ENCODE peak calls at places on chromosome 2, in five cellular contexts. X is stomach, E is uterus, T is A549, N is IMR-90. D is an unnamed sample.

GRCh38 chr2:220528180-220528579 is 900.8 kb downstream of the SLC4A3 start:
- DNase-seq in X (no peak), E (no peak), T (no peak), N (peak), D (no peak)

GRCh38 chr2:1628893-1629292 is 115.4 kb downstream of the PXDN start:
- DNase-seq in X (peak), E (peak), T (no peak), N (peak), D (peak)

GRCh38 chr2:184756885-184757284 is 158.6 kb downstream of the ZNF804A start:
- DNase-seq in X (no peak), E (no peak), T (peak), N (peak), D (no peak)

GRCh38 chr2:42795871-42796301 is 3.5 kb upstream of the HAAO start:
- DNase-seq in X (no peak), E (no peak), T (no peak), N (peak), D (no peak)

GRCh38 chr2:172921538-172922236 is 154.0 kb upstream of the MAP3K20 start:
- DNase-seq in X (no peak), E (no peak), T (peak), N (peak), D (no peak)

GRCh38 chr2:230814616-230815015 is 50.1 kb upstream of the ITM2C start:
- DNase-seq in X (no peak), E (no peak), T (peak), N (peak), D (no peak)

GRCh38 chr2:238045575-238045974 is 15.2 kb upstream of the SCLY start:
- DNase-seq in X (no peak), E (no peak), T (no peak), N (no peak), D (no peak)

GRCh38 chr2:236498369-236498768 is 71.3 kb upstream of the ACKR3 start:
- DNase-seq in X (no peak), E (no peak), T (no peak), N (peak), D (no peak)

GRCh38 chr2:159738509-159739390 is 26.4 kb downstream of the MARCHF7 start:
- DNase-seq in X (no peak), E (no peak), T (peak), N (no peak), D (no peak)

GRCh38 chr2:221426929-221427328 is 145.2 kb downstream of the EPHA4 start:
- DNase-seq in X (no peak), E (no peak), T (no peak), N (no peak), D (no peak)

GRCh38 chr2:95382686-95383634 is 19.5 kb upstream of the FAHD2A start:
- DNase-seq in X (no peak), E (no peak), T (no peak), N (no peak), D (no peak)

GRCh38 chr2:203582468-203582867 is 47.4 kb upstream of the RAPH1 start:
- DNase-seq in X (no peak), E (no peak), T (peak), N (peak), D (no peak)

GRCh38 chr2:28168376-28168775 is 224.3 kb upstream of the FOSL2 start:
- DNase-seq in X (no peak), E (no peak), T (no peak), N (no peak), D (no peak)

GRCh38 chr2:188659656-188660406 is 314.3 kb upstream of the COL3A1 start:
- DNase-seq in X (no peak), E (no peak), T (peak), N (peak), D (no peak)

GRCh38 chr2:230877737-230878598 is 13.2 kb downstream of the ITM2C start:
- DNase-seq in X (no peak), E (no peak), T (no peak), N (no peak), D (no peak)

GRCh38 chr2:70822843-70823629 is 2.6 kb upstream of the CLEC4F start:
- DNase-seq in X (no peak), E (no peak), T (no peak), N (no peak), D (no peak)

GRCh38 chr2:241035142-241035817 is 36.9 kb downstream of the SNED1 start:
- DNase-seq in X (no peak), E (no peak), T (no peak), N (no peak), D (no peak)

GRCh38 chr2:12317853-12318426 is 398.8 kb upstream of the TRIB2 start:
- DNase-seq in X (no peak), E (peak), T (no peak), N (peak), D (no peak)

GRCh38 chr2:242075683-242076082 is 206.2 kb downstream of the RTP5 start:
- DNase-seq in X (peak), E (no peak), T (peak), N (no peak), D (no peak)

GRCh38 chr2:231737761-231738160 is 29.4 kb downstream of the PTMA start:
- DNase-seq in X (no peak), E (no peak), T (no peak), N (no peak), D (no peak)

GRCh38 chr2:109604597-109604996 is 9.2 kb downstream of the SEPTIN10 start:
- DNase-seq in X (no peak), E (no peak), T (peak), N (peak), D (no peak)

GRCh38 chr2:28318462-28319117 is 74.1 kb upstream of the FOSL2 start:
- DNase-seq in X (peak), E (no peak), T (no peak), N (no peak), D (no peak)

GRCh38 chr2:31231571-31232287 is 2.2 kb upstream of the EHD3 start:
- DNase-seq in X (no peak), E (no peak), T (no peak), N (no peak), D (no peak)

GRCh38 chr2:177306550-177306949 is 42.0 kb upstream of the NFE2L2 start:
- DNase-seq in X (no peak), E (peak), T (no peak), N (no peak), D (no peak)

GRCh38 chr2:204315236-204315662 is 230.0 kb upstream of the PARD3B start:
- DNase-seq in X (peak), E (no peak), T (no peak), N (peak), D (no peak)

GRCh38 chr2:32723467-32724079 is 95.7 kb downstream of the TTC27 start:
- DNase-seq in X (no peak), E (no peak), T (no peak), N (no peak), D (no peak)

GRCh38 chr2:124649001-124649400 is 623.9 kb downstream of the CNTNAP5 start:
- DNase-seq in X (no peak), E (no peak), T (no peak), N (no peak), D (no peak)

GRCh38 chr2:176527141-176527901 is 258.1 kb downstream of the MTX2 start:
- DNase-seq in X (no peak), E (no peak), T (no peak), N (no peak), D (no peak)

GRCh38 chr2:68879296-68879695 is 8.1 kb upstream of the BMP10 start:
- DNase-seq in X (no peak), E (no peak), T (no peak), N (peak), D (no peak)

GRCh38 chr2:58866040-58866439 is 624.9 kb upstream of the FANCL start:
- DNase-seq in X (no peak), E (no peak), T (no peak), N (no peak), D (no peak)

GRCh38 chr2:41990688-41991087 is 57.1 kb upstream of the PKDCC start:
- DNase-seq in X (no peak), E (no peak), T (peak), N (peak), D (no peak)

GRCh38 chr2:153811516-153811915 is 60.2 kb upstream of the GALNT13 start:
- DNase-seq in X (no peak), E (no peak), T (no peak), N (no peak), D (no peak)

GRCh38 chr2:7440985-7441384 is 523.8 kb downstream of the RNF144A start:
- DNase-seq in X (no peak), E (no peak), T (no peak), N (no peak), D (no peak)

GRCh38 chr2:230953843-230954242 is 28.8 kb upstream of the GPR55 start:
- DNase-seq in X (no peak), E (no peak), T (no peak), N (no peak), D (no peak)

GRCh38 chr2:197170137-197170682 is 140.4 kb downstream of the ANKRD44 start:
- DNase-seq in X (no peak), E (no peak), T (no peak), N (peak), D (no peak)

GRCh38 chr2:8115966-8116365 is 565.9 kb upstream of the ID2 start:
- DNase-seq in X (no peak), E (no peak), T (no peak), N (peak), D (no peak)

GRCh38 chr2:147182260-147182659 is 662.6 kb upstream of the ACVR2A start:
- DNase-seq in X (peak), E (no peak), T (no peak), N (no peak), D (no peak)

GRCh38 chr2:214077727-214078126 is 333.1 kb upstream of the VWC2L start:
- DNase-seq in X (no peak), E (no peak), T (no peak), N (no peak), D (no peak)

GRCh38 chr2:161004379-161004778 is 155.8 kb upstream of the TANK start:
- DNase-seq in X (no peak), E (no peak), T (peak), N (peak), D (no peak)

DNA sequence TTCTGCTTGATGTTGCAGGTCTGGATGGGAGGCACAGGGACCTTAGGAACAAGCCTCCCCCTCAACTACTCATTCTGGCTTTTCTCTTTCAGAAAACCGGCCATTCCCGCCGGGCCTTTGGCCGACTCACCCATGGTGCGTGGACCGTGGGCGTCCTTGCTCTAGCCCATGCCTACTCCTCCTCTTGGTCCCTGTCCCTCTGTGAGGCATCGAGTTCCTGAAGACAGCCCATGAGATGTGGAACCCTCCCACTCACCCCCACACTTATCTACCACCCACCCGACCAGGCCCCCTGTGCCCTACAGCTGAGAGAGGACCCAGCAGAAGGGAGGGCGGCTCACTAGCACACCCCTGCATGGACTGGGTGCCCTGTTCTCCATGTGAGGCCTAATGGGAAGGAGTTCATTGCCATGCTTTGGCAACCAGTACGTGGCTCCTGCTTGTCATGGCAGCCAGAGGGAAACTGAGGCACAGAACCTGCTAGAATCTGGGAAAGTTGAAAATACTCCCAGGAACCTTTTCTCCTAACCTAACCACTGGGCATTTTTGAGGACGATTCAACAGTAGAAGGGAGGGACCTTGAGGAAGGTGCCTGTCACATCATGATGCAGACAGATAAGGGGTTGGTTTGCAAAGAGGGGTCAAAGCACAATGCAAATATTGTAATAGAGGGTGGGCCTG is 8.5 kb downstream of the SPEG start:
- DNase-seq in X (no peak), E (no peak), T (no peak), N (peak), D (no peak)
- TF ChIP-seq POLR2A in X (no peak), E (no peak), T (no peak), N (no peak), D (no peak)

GRCh38 chr2:24026233-24026632 is 16.3 kb downstream of the MFSD2B start:
- DNase-seq in X (no peak), E (no peak), T (no peak), N (no peak), D (no peak)
- H3K27ac ChIP-seq in X (no peak), E (no peak), T (no peak), N (no peak), D (no peak)

GRCh38 chr2:106191511-106192016 is 2.5 kb downstream of the UXS1 start:
- DNase-seq in X (no peak), E (no peak), T (no peak), N (no peak), D (no peak)

GRCh38 chr2:106189764-106190468 is 4.2 kb downstream of the UXS1 start:
- DNase-seq in X (no peak), E (no peak), T (peak), N (peak), D (no peak)

GRCh38 chr2:106192752-106193490 is 1.2 kb downstream of the UXS1 start:
- DNase-seq in X (no peak), E (peak), T (peak), N (peak), D (peak)

GRCh38 chr2:106187426-106187825 is 6.7 kb downstream of the UXS1 start:
- DNase-seq in X (no peak), E (no peak), T (no peak), N (no peak), D (no peak)

DNA sequence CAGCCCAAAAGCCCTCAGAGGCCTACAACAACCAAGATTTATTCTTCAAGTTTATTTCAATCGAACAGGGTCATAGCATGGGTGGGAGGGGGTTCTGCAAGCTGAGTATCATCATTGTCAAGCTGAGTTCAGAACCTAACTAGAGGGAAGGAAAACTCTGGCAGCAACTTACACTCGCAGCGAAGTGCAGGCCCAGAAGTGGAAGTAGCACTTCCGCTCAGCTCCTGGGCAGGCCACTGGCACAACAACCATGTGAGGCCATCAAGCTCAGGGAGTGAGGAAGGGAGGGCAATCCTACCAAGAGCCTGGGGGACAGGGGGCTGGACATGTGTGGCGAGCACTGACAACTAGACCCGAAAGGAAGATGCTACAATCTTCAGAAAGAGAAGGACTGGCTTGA is 4.8 kb downstream of the UXS1 start:
- DNase-seq in X (no peak), E (no peak), T (no peak), N (no peak), D (no peak)
- TF ChIP-seq POLR2A in X (no peak), E (no peak), T (no peak), N (no peak), D (no peak)

GRCh38 chr2:586518-587370 is 90.5 kb downstream of the TMEM18 start:
- DNase-seq in X (peak), E (no peak), T (no peak), N (no peak), D (no peak)
- H3K27ac ChIP-seq in X (peak), E (no peak), T (no peak), N (no peak), D (no peak)

DNA sequence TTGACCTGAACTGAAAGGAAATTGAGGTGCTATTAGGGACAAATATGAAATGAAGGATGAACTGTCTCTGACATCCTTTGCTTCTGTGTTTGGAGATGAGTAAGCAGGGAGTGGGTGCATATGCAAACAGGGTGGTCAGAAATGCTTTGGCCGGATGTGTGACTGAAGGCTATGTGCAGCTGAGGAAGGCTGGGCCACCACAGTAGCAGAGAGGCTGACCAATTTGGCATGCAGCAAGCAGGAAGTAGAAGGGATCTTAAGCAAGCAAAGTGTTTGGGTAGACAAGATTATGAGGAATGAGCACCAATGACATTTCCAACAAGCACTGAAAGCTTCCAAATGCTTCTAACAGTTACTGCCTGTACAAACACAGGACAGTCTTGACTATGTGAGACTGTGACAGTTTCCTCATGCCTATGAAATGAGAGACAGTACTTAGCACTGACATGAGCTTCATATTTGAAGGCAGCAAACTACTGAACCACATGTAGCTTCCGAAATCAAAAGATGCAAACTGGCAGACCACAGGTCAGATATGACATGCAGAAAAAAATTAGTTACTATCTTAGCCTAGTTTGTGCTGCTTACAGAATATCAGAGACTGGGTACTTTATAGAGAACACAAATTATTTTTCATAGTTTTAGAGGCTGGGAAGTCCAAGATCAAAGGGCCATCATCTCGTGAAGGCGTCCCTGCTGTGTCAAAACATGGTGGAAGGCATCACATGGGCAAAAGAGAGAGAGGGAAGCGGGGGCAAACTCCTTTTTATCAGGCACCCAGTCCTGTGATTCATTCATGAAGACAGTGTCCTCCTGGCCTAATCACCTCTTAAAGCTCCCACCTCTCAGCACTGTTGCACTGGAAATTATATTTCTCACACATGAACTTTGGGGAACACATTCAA is 3.2 kb upstream of the ACTR3 start:
- DNase-seq in X (peak), E (no peak), T (peak), N (peak), D (peak)
- TF ChIP-seq POLR2A in X (no peak), E (no peak), T (no peak), N (no peak), D (no peak)

GRCh38 chr2:217899231-217900009 is 103.4 kb downstream of the TNS1 start:
- DNase-seq in X (peak), E (peak), T (peak), N (peak), D (peak)

GRCh38 chr2:217900010-217900779 is 102.6 kb downstream of the TNS1 start:
- DNase-seq in X (no peak), E (no peak), T (peak), N (no peak), D (no peak)

GRCh38 chr2:217901400-217901799 is 101.4 kb downstream of the TNS1 start:
- DNase-seq in X (no peak), E (no peak), T (no peak), N (no peak), D (no peak)

GRCh38 chr2:217901826-217902225 is 101.0 kb downstream of the TNS1 start:
- DNase-seq in X (no peak), E (peak), T (peak), N (peak), D (no peak)

GRCh38 chr2:217900780-217901360 is 101.9 kb downstream of the TNS1 start:
- DNase-seq in X (no peak), E (no peak), T (no peak), N (no peak), D (no peak)
- H3K27ac ChIP-seq in X (peak), E (peak), T (peak), N (peak), D (no peak)

D was measured in tibial nerve.